ENCODE peak calls at places on chromosome 14, in five cellular contexts. T, C, O, V and U are unnamed samples.
A peak's percentile ranks its signal among the peaks of the same experiment; 100 is the strongest.

GRCh38 chr14:77579065-77579464 is 37.4 kb downstream of the SPTLC2 start:
- DNase-seq in C (no peak), V (no peak), O (no peak), T (no peak), U (no peak)

GRCh38 chr14:64550539-64551333 is 975 bp downstream of the PPP1R36 start:
- DNase-seq in V (no peak), O (no peak), T (no peak), C (no peak), U (no peak)

GRCh38 chr14:53378142-53378541 is 225.0 kb upstream of the DDHD1 start:
- DNase-seq in V (no peak), C (no peak), T (no peak), O (no peak), U (no peak)

GRCh38 chr14:34710006-34710405 is 4.4 kb downstream of the CFL2 start:
- DNase-seq in T (no peak), V (no peak), O (no peak), C (no peak), U (no peak)

GRCh38 chr14:105317546-105317945 is 3.0 kb downstream of the PACS2 start:
- DNase-seq in V (peak; percentile 88), O (peak; percentile 74), T (no peak), C (peak; percentile 33), U (peak; percentile 50)

GRCh38 chr14:24398943-24399801 is at the start of gene NYNRIN:
- DNase-seq in O (peak; percentile 37), T (peak; percentile 79), C (peak; percentile 24), V (peak; percentile 54), U (no peak)

GRCh38 chr14:51566831-51567582 is 84.7 kb upstream of the FRMD6 start:
- DNase-seq in C (no peak), T (no peak), O (no peak), V (no peak), U (no peak)

GRCh38 chr14:95712398-95712797 is 1.5 kb downstream of the TCL1A start:
- DNase-seq in C (no peak), O (no peak), V (no peak), T (no peak), U (no peak)

GRCh38 chr14:76784881-76785280 is 23.6 kb downstream of the VASH1 start:
- DNase-seq in V (peak; percentile 96), O (peak; percentile 83), C (peak; percentile 78), T (peak; percentile 84), U (no peak)

GRCh38 chr14:92513966-92514843 is 624 bp downstream of the RIN3 start:
- DNase-seq in T (peak; percentile 52), V (no peak), O (peak; percentile 52), C (peak; percentile 28), U (no peak)

GRCh38 chr14:56002876-56003625 is 115.2 kb upstream of the PELI2 start:
- DNase-seq in V (no peak), C (peak; percentile 16), O (no peak), T (no peak), U (no peak)

GRCh38 chr14:61561144-61561543 is 134.2 kb upstream of the HIF1A start:
- DNase-seq in C (no peak), V (no peak), O (no peak), T (no peak), U (no peak)

GRCh38 chr14:24337144-24337823 is 2.4 kb upstream of the ADCY4 start:
- DNase-seq in T (no peak), V (no peak), C (no peak), O (no peak), U (no peak)

GRCh38 chr14:33686856-33687255 is 264.0 kb downstream of the EGLN3 start:
- DNase-seq in V (no peak), C (no peak), O (no peak), T (no peak), U (no peak)

GRCh38 chr14:24268225-24268624 is 3.2 kb downstream of the RABGGTA start:
- DNase-seq in V (no peak), O (no peak), T (no peak), C (no peak), U (no peak)

GRCh38 chr14:75720828-75721227 is 59.8 kb downstream of the TTLL5 start:
- DNase-seq in C (peak; percentile 67), O (peak; percentile 78), T (peak; percentile 77), V (peak; percentile 71), U (peak; percentile 25)

GRCh38 chr14:31969371-31969770 is 107.7 kb upstream of the ARHGAP5 start:
- DNase-seq in O (no peak), T (peak; percentile 38), C (no peak), V (no peak), U (no peak)

GRCh38 chr14:96805906-96806305 is 8.7 kb downstream of the VRK1 start:
- DNase-seq in C (no peak), T (no peak), V (no peak), O (no peak), U (no peak)

GRCh38 chr14:99517046-99517642 is 35.9 kb downstream of the CCNK start:
- DNase-seq in T (no peak), V (no peak), O (no peak), C (no peak), U (no peak)